ENCODE peak calls at places on chromosomes 16 and 17, in nine cellular contexts. U, T, K, I, R, L, Q, H and A are unnamed samples.

GRCh38 chr17:36935681-36936454 is 1.4 kb upstream of the LHX1 start:
- DNase-seq in U (peak; percentile 37), T (no peak), K (no peak), I (no peak), R (no peak), L (no peak), Q (no peak), H (no peak), A (no peak)

GRCh38 chr17:35875439-35876139 is 4.6 kb downstream of the CCL5 start:
- DNase-seq in U (peak; percentile 45), T (no peak), K (no peak), I (no peak), R (no peak), L (no peak), Q (no peak), H (no peak), A (no peak)

GRCh38 chr17:40319651-40320550 is 10.9 kb downstream of the RARA start:
- DNase-seq in U (no peak), T (peak; percentile 59), K (no peak), I (no peak), R (no peak), L (no peak), Q (peak; percentile 91), H (no peak), A (peak; percentile 81)

GRCh38 chr16:14310519-14310991 is 239.4 kb downstream of the MRTFB start:
- DNase-seq in U (peak; percentile 77), T (no peak), K (no peak), I (no peak), R (peak; percentile 41), L (no peak), Q (no peak), H (peak; percentile 68), A (no peak)

GRCh38 chr16:87895641-87896141 is 26.4 kb upstream of the SLC7A5 start:
- DNase-seq in U (peak; percentile 75), T (peak; percentile 37), K (peak; percentile 25), I (no peak), R (no peak), L (no peak), Q (no peak), H (no peak), A (peak; percentile 98)

GRCh38 chr16:57143125-57143965 is 42.5 kb downstream of the PSME3IP1 start:
- DNase-seq in U (no peak), T (no peak), K (no peak), I (no peak), R (no peak), L (no peak), Q (peak; percentile 50), H (no peak), A (no peak)

GRCh38 chr16:2028146-2028545 is 1.4 kb downstream of the NHERF2 start:
- DNase-seq in U (no peak), T (no peak), K (peak; percentile 17), I (no peak), R (no peak), L (no peak), Q (no peak), H (no peak), A (no peak)

GRCh38 chr16:89155184-89155679 is 16.3 kb upstream of the CDH15 start:
- DNase-seq in U (no peak), T (peak; percentile 59), K (peak; percentile 70), I (no peak), R (peak; percentile 93), L (no peak), Q (no peak), H (peak; percentile 47), A (no peak)

GRCh38 chr17:34647511-34647910 is 68.1 kb downstream of the TMEM132E start:
- DNase-seq in U (no peak), T (no peak), K (no peak), I (no peak), R (no peak), L (no peak), Q (no peak), H (peak; percentile 83), A (no peak)

GRCh38 chr17:41784207-41784744 is 2.2 kb downstream of the JUP start:
- DNase-seq in U (peak; percentile 61), T (peak; percentile 66), K (no peak), I (peak; percentile 66), R (peak; percentile 71), L (peak; percentile 38), Q (no peak), H (peak; percentile 43), A (peak; percentile 21)

GRCh38 chr16:79093554-79093967 is 507.0 kb downstream of the MAF start:
- DNase-seq in U (no peak), T (no peak), K (peak; percentile 18), I (no peak), R (no peak), L (no peak), Q (peak; percentile 86), H (no peak), A (peak; percentile 54)

GRCh38 chr17:81392909-81393654 is 2.2 kb upstream of the BAHCC1 start:
- DNase-seq in U (no peak), T (no peak), K (no peak), I (peak; percentile 26), R (peak; percentile 36), L (no peak), Q (no peak), H (peak; percentile 43), A (no peak)

GRCh38 chr17:33493566-33493965 is 200.5 kb upstream of the ASIC2 start:
- DNase-seq in U (no peak), T (no peak), K (no peak), I (no peak), R (no peak), L (no peak), Q (no peak), H (no peak), A (no peak)

GRCh38 chr17:83068641-83069570 is 10.5 kb upstream of the METRNL start:
- DNase-seq in U (no peak), T (no peak), K (no peak), I (no peak), R (no peak), L (no peak), Q (no peak), H (peak; percentile 8), A (no peak)

GRCh38 chr17:83065660-83066542 is 13.5 kb upstream of the METRNL start:
- DNase-seq in U (no peak), T (peak; percentile 22), K (peak; percentile 10), I (no peak), R (no peak), L (no peak), Q (peak; percentile 78), H (peak; percentile 2), A (peak; percentile 1)

GRCh38 chr17:83067071-83067717 is 12.2 kb upstream of the METRNL start:
- DNase-seq in U (no peak), T (peak; percentile 24), K (peak; percentile 12), I (no peak), R (no peak), L (peak; percentile 1), Q (peak; percentile 69), H (peak; percentile 5), A (peak; percentile 0)

GRCh38 chr17:83069571-83069906 is 9.9 kb upstream of the METRNL start:
- DNase-seq in U (no peak), T (no peak), K (no peak), I (no peak), R (no peak), L (no peak), Q (no peak), H (no peak), A (no peak)

DNA sequence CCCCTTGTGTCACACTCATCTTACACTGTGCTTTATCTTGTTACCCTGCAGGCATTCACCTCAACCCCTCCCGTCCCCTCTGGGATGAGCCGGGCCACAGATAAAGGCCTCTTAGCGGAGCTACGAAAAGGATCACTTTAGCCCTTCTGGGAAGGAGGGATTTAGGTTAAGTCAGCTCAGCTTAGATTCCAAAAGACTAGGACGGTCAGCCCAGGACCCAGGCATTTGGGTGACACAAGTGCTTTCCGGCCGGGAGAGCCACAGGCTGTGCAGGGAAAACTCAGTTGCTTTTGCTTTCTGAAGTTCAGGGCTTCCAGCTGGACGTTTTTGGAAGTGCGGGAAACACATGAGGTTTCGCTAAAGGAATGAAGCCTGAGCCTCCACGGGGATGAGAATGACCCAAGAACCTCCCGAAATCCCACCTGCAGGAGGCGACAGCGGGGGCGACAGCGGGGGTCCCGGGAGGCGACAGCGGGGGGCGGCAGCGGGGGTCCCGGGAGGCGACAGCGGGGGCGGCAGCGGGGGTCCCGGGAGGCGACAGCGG is 11.6 kb upstream of the METRNL start:
- DNase-seq in U (no peak), T (no peak), K (no peak), I (peak; percentile 39), R (peak; percentile 41), L (peak; percentile 8), Q (no peak), H (peak; percentile 2), A (peak; percentile 1)
- TF ChIP-seq CTCF in U (no peak), T (no peak), K (no peak), I (no peak), R (no peak), L (no peak), Q (no peak), H (no peak), A (no peak)

GRCh38 chr17:29867643-29868181 is 62.3 kb downstream of the SSH2 start:
- DNase-seq in U (no peak), T (no peak), K (no peak), I (peak; percentile 3), R (no peak), L (no peak), Q (no peak), H (no peak), A (no peak)
- TF ChIP-seq CTCF in U (no peak), T (no peak), K (no peak), I (peak; percentile 45), R (no peak), L (no peak), Q (no peak), H (peak; percentile 19), A (no peak)

GRCh38 chr16:21083729-21084268 is 66.8 kb downstream of the DNAH3 start:
- DNase-seq in U (peak; percentile 56), T (peak; percentile 71), K (peak; percentile 52), I (peak; percentile 64), R (peak; percentile 76), L (peak; percentile 72), Q (no peak), H (peak; percentile 70), A (peak; percentile 65)

GRCh38 chr16:21092951-21093350 is 57.7 kb downstream of the DNAH3 start:
- DNase-seq in U (no peak), T (no peak), K (no peak), I (no peak), R (no peak), L (no peak), Q (no peak), H (no peak), A (no peak)

GRCh38 chr16:21088646-21089538 is 61.8 kb downstream of the DNAH3 start:
- DNase-seq in U (no peak), T (no peak), K (no peak), I (peak; percentile 52), R (peak; percentile 20), L (no peak), Q (no peak), H (no peak), A (no peak)

GRCh38 chr16:21084631-21085235 is 65.9 kb downstream of the DNAH3 start:
- DNase-seq in U (no peak), T (no peak), K (no peak), I (no peak), R (no peak), L (no peak), Q (no peak), H (no peak), A (no peak)

GRCh38 chr16:21088143-21088542 is 62.5 kb downstream of the DNAH3 start:
- DNase-seq in U (no peak), T (no peak), K (no peak), I (no peak), R (no peak), L (no peak), Q (no peak), H (no peak), A (no peak)
- TF ChIP-seq CTCF in U (no peak), T (no peak), K (no peak), I (no peak), R (no peak), L (no peak), Q (no peak), H (no peak), A (no peak)

GRCh38 chr16:66167564-66168291 is 198.8 kb upstream of the CDH5 start:
- DNase-seq in U (no peak), T (no peak), K (peak; percentile 55), I (peak; percentile 7), R (peak; percentile 98), L (no peak), Q (no peak), H (peak; percentile 20), A (no peak)
- TF ChIP-seq CTCF in U (no peak), T (no peak), K (no peak), I (peak; percentile 43), R (peak; percentile 25), L (peak; percentile 10), Q (no peak), H (peak; percentile 49), A (no peak)